ENCODE peak calls at places on chromosome 21, in seven cellular contexts. B is Daoy, F is activated T-cell treated with anti-CD3 and anti-CD28 coated beads for 24 hours, L is kidney tubule cell, P is T-helper 17 cell, T is HS-27A, C is COR-L47. N is an unnamed sample.

GRCh38 chr21:42061195-42061865 is 9.8 kb upstream of the UMODL1 start:
- DNase-seq in B (no peak), F (peak; percentile 27), L (no peak), P (no peak), T (no peak), C (no peak), N (no peak)

GRCh38 chr21:33478858-33479678 is 706 bp downstream of the TMEM50B start:
- DNase-seq in B (peak; percentile 53), F (peak; percentile 23), L (peak; percentile 42), P (peak; percentile 32), T (peak; percentile 17), C (no peak), N (no peak)

GRCh38 chr21:39763282-39763970 is 18.4 kb downstream of the IGSF5 start:
- DNase-seq in B (peak; percentile 54), F (no peak), L (no peak), P (no peak), T (no peak), C (no peak), N (no peak)

GRCh38 chr21:29521872-29522271 is 223.2 kb downstream of the BACH1 start:
- DNase-seq in B (no peak), F (no peak), L (no peak), P (no peak), T (no peak), C (no peak), N (no peak)

GRCh38 chr21:45970674-45971486 is 10.7 kb upstream of the COL6A1 start:
- DNase-seq in B (peak; percentile 80), F (peak; percentile 43), L (peak; percentile 39), P (no peak), T (no peak), C (peak; percentile 39), N (peak; percentile 9)

GRCh38 chr21:15001113-15001512 is 63.7 kb downstream of the NRIP1 start:
- DNase-seq in B (no peak), F (no peak), L (no peak), P (no peak), T (no peak), C (no peak), N (no peak)

GRCh38 chr21:39386194-39386593 is 37.3 kb upstream of the HMGN1 start:
- DNase-seq in B (peak; percentile 84), F (no peak), L (peak; percentile 20), P (no peak), T (no peak), C (peak; percentile 29), N (no peak)

GRCh38 chr21:21146587-21147373 is 148.6 kb downstream of the NCAM2 start:
- DNase-seq in B (no peak), F (no peak), L (no peak), P (no peak), T (no peak), C (no peak), N (no peak)

GRCh38 chr21:41369915-41370839 is 8.3 kb downstream of the MX2 start:
- DNase-seq in B (no peak), F (peak; percentile 24), L (no peak), P (no peak), T (no peak), C (no peak), N (no peak)

GRCh38 chr21:20999567-21000169 is 1.5 kb downstream of the NCAM2 start:
- DNase-seq in B (peak; percentile 27), F (peak; percentile 14), L (peak; percentile 33), P (no peak), T (no peak), C (peak; percentile 36), N (peak; percentile 25)